ENCODE peak calls at places on chromosomes 13 and 19, in ten cellular contexts. P, O, Z, R, L, N, V, B, C and W are unnamed samples.

GRCh38 chr19:54451331-54451871 is 2.4 kb downstream of the LENG8 start:
- DNase-seq in V (no peak), L (no peak), N (no peak), P (no peak), O (no peak), B (no peak), R (peak; percentile 54), C (no peak), Z (no peak), W (no peak)

GRCh38 chr13:106657104-106657503 is 89.2 kb upstream of the ARGLU1 start:
- DNase-seq in V (no peak), O (no peak), L (no peak), C (no peak), B (no peak), R (no peak), P (no peak), N (no peak), Z (no peak), W (no peak)

GRCh38 chr19:21430674-21431073 is 33.7 kb downstream of the ZNF493 start:
- DNase-seq in R (no peak), L (no peak), B (no peak), N (no peak), Z (no peak), C (no peak), P (no peak), O (no peak), V (no peak), W (no peak)

GRCh38 chr19:52070496-52070895 is 21.9 kb upstream of the ZNF432 start:
- DNase-seq in N (no peak), V (no peak), Z (no peak), L (no peak), C (no peak), B (no peak), P (no peak), R (peak; percentile 70), O (no peak), W (no peak)

GRCh38 chr19:38930776-38931761 is at the start of gene MRPS12:
- DNase-seq in B (peak; percentile 99), N (peak; percentile 96), O (peak; percentile 98), V (peak; percentile 95), P (peak; percentile 99), Z (peak; percentile 98), R (peak; percentile 99), L (peak; percentile 95), C (peak; percentile 99), W (peak; percentile 99)

GRCh38 chr13:91273675-91274074 is 73.8 kb upstream of the MIR17HG start:
- DNase-seq in O (no peak), C (no peak), Z (no peak), L (no peak), V (no peak), B (no peak), P (no peak), R (no peak), N (no peak), W (no peak)

GRCh38 chr13:25200783-25201182 is 28.7 kb upstream of the AMER2 start:
- DNase-seq in Z (no peak), N (no peak), L (no peak), P (no peak), C (no peak), O (no peak), V (no peak), R (no peak), B (no peak), W (no peak)

GRCh38 chr19:6238256-6238642 is 41.5 kb downstream of the MLLT1 start:
- DNase-seq in V (no peak), L (no peak), B (no peak), Z (no peak), C (no peak), N (no peak), P (no peak), O (no peak), R (no peak), W (no peak)

GRCh38 chr19:35222373-35223005 is 6.0 kb downstream of the FAM187B start:
- DNase-seq in V (no peak), L (no peak), O (no peak), C (peak; percentile 31), P (no peak), Z (no peak), B (no peak), N (no peak), R (no peak), W (no peak)

GRCh38 chr19:46786236-46787039 is 2.0 kb downstream of the SLC1A5 start:
- DNase-seq in R (peak; percentile 83), Z (no peak), O (peak; percentile 78), B (peak; percentile 65), N (no peak), V (peak; percentile 81), P (peak; percentile 62), C (peak; percentile 82), L (peak; percentile 37), W (peak; percentile 81)

GRCh38 chr19:4976412-4977298 is 7.7 kb downstream of the KDM4B start:
- DNase-seq in Z (no peak), B (peak; percentile 60), O (no peak), N (no peak), L (peak; percentile 82), V (no peak), R (peak; percentile 99), P (no peak), C (peak; percentile 80), W (no peak)

GRCh38 chr13:71368301-71368700 is 498.7 kb downstream of the DACH1 start:
- DNase-seq in L (no peak), B (no peak), V (no peak), N (peak; percentile 74), O (no peak), Z (no peak), R (no peak), P (no peak), C (no peak), W (no peak)

GRCh38 chr19:2324220-2324948 is 4.0 kb downstream of the LSM7 start:
- DNase-seq in V (no peak), P (no peak), C (no peak), B (no peak), N (no peak), O (no peak), L (no peak), Z (no peak), R (no peak), W (no peak)

GRCh38 chr13:95201814-95202521 is 99.3 kb downstream of the ABCC4 start:
- DNase-seq in O (no peak), V (no peak), C (peak; percentile 64), N (no peak), B (no peak), Z (no peak), L (no peak), P (no peak), R (no peak), W (no peak)

GRCh38 chr19:1814833-1815604 is 2.9 kb upstream of the ATP8B3 start:
- DNase-seq in Z (no peak), P (no peak), B (no peak), C (no peak), R (no peak), V (no peak), L (no peak), N (no peak), O (no peak), W (no peak)

GRCh38 chr19:42024622-42025111 is 30.6 kb upstream of the ATP1A3 start:
- DNase-seq in V (no peak), N (no peak), O (no peak), L (no peak), C (no peak), Z (no peak), P (no peak), B (no peak), R (no peak), W (no peak)

GRCh38 chr19:7982103-7982502 is 23.3 kb downstream of the ELAVL1 start:
- DNase-seq in V (no peak), C (no peak), P (no peak), R (no peak), O (no peak), B (no peak), N (no peak), L (no peak), Z (no peak), W (no peak)

GRCh38 chr19:10946964-10947657 is 13.7 kb upstream of the SMARCA4 start:
- DNase-seq in O (no peak), Z (no peak), V (no peak), P (no peak), L (no peak), C (no peak), N (no peak), R (no peak), B (no peak), W (no peak)

GRCh38 chr13:89925107-89925506 is 1422.4 kb upstream of the MIR17HG start:
- DNase-seq in L (peak; percentile 37), O (no peak), P (no peak), R (peak; percentile 37), N (no peak), V (no peak), Z (peak; percentile 13), C (no peak), B (no peak), W (no peak)

GRCh38 chr19:14495678-14496028 is 274 bp downstream of the GIPC1 start:
- DNase-seq in B (peak; percentile 46), C (no peak), R (no peak), L (no peak), Z (no peak), N (no peak), V (no peak), P (no peak), O (no peak), W (no peak)

GRCh38 chr19:13484141-13484540 is 22.1 kb downstream of the CACNA1A start:
- DNase-seq in N (no peak), R (no peak), Z (no peak), P (no peak), V (no peak), L (no peak), B (no peak), O (no peak), C (no peak), W (no peak)

GRCh38 chr19:53545271-53546065 is 7.5 kb downstream of the ZNF331 start:
- DNase-seq in R (peak; percentile 76), N (no peak), P (peak; percentile 23), C (no peak), O (no peak), Z (no peak), B (no peak), V (no peak), L (no peak), W (no peak)

GRCh38 chr19:1082165-1082927 is 12.8 kb downstream of the POLR2E start:
- DNase-seq in C (peak; percentile 88), R (no peak), P (no peak), Z (peak; percentile 86), N (no peak), L (peak; percentile 58), O (peak; percentile 87), B (no peak), V (peak; percentile 59), W (peak; percentile 84)

GRCh38 chr13:31765441-31765840 is 26.1 kb downstream of the RXFP2 start:
- DNase-seq in B (no peak), O (no peak), R (peak; percentile 92), P (peak; percentile 47), Z (no peak), N (no peak), V (no peak), C (no peak), L (no peak), W (no peak)

GRCh38 chr19:50250450-50251136 is 47.2 kb downstream of the MYH14 start:
- DNase-seq in P (no peak), V (no peak), O (no peak), N (no peak), C (no peak), B (no peak), L (no peak), R (no peak), Z (no peak), W (no peak)

GRCh38 chr13:20713751-20714150 is 10.3 kb downstream of the IL17D start:
- DNase-seq in C (no peak), Z (no peak), V (no peak), L (no peak), N (no peak), B (no peak), R (peak; percentile 70), P (no peak), O (no peak), W (no peak)

GRCh38 chr19:16216744-16217670 is 19.3 kb downstream of the AP1M1 start:
- DNase-seq in R (no peak), C (no peak), O (peak; percentile 11), Z (peak; percentile 14), P (no peak), V (no peak), L (no peak), N (peak; percentile 13), B (no peak), W (no peak)

GRCh38 chr13:48235100-48235813 is 2.3 kb downstream of the ITM2B start:
- DNase-seq in V (no peak), L (peak; percentile 17), N (peak; percentile 10), B (no peak), O (no peak), P (no peak), C (peak; percentile 54), Z (no peak), R (no peak), W (no peak)